ENCODE peak calls at places on chromosomes 11 and 22, in four cellular contexts. X, U, K and N are unnamed samples.

GRCh38 chr11:34744511-34744910 is 123.6 kb downstream of the EHF start:
- DNase-seq in K (no peak), X (no peak), U (no peak), N (no peak)

GRCh38 chr11:122656631-122657101 is 1.1 kb downstream of the UBASH3B start:
- DNase-seq in U (peak; percentile 24), X (peak; percentile 29), K (peak; percentile 70), N (no peak)

GRCh38 chr22:45314789-45315188 is 5.1 kb downstream of the FAM118A start:
- DNase-seq in X (no peak), U (no peak), K (no peak), N (no peak)

GRCh38 chr22:49960967-49961600 is 512 bp downstream of the PIM3 start:
- DNase-seq in U (peak; percentile 53), K (peak; percentile 56), X (peak; percentile 62), N (peak; percentile 53)

GRCh38 chr11:116840746-116841296 is 3.4 kb upstream of the APOA1 start:
- DNase-seq in K (no peak), U (no peak), X (no peak), N (no peak)

GRCh38 chr11:12251651-12252560 is 125.5 kb upstream of the PARVA start:
- DNase-seq in U (no peak), X (no peak), K (peak; percentile 47), N (no peak)

GRCh38 chr11:126137146-126137545 is 74.3 kb downstream of the RPUSD4 start:
- DNase-seq in X (no peak), U (no peak), K (no peak), N (no peak)

GRCh38 chr11:27211370-27212127 is 151.5 kb downstream of the CCDC34 start:
- DNase-seq in K (no peak), X (no peak), U (no peak), N (no peak)

GRCh38 chr11:116112031-116112935 is 608.1 kb upstream of the CADM1 start:
- DNase-seq in U (no peak), X (no peak), K (no peak), N (no peak)

GRCh38 chr11:117690484-117691205 is 106.4 kb downstream of the DSCAML1 start:
- DNase-seq in U (no peak), X (no peak), K (no peak), N (no peak)

GRCh38 chr11:18173225-18173866 is 709 bp downstream of the MRGPRX4 start:
- DNase-seq in X (no peak), K (no peak), U (no peak), N (no peak)

GRCh38 chr11:18168372-18168771 is 4.3 kb upstream of the MRGPRX4 start:
- DNase-seq in U (no peak), K (no peak), X (no peak), N (no peak)

GRCh38 chr11:18172686-18173085 is at the start of gene MRGPRX4:
- DNase-seq in K (no peak), X (no peak), U (no peak), N (no peak)

GRCh38 chr11:18171377-18172000 is 1.1 kb upstream of the MRGPRX4 start:
- DNase-seq in X (no peak), U (no peak), K (peak; percentile 73), N (no peak)
- TF ChIP-seq CTCF in X (no peak), U (no peak), K (peak; percentile 76), N (peak; percentile 16)

GRCh38 chr11:132452616-132453015 is 1079.7 kb downstream of the OPCML start:
- DNase-seq in X (no peak), U (no peak), K (no peak), N (no peak)

GRCh38 chr11:132456735-132457328 is 1075.5 kb downstream of the OPCML start:
- DNase-seq in X (no peak), K (peak; percentile 50), U (no peak), N (no peak)

GRCh38 chr11:132450631-132451030 is 1080.2 kb downstream of the NTM start:
- DNase-seq in K (no peak), U (no peak), X (no peak), N (no peak)

GRCh38 chr11:132451942-132452601 is 1080.2 kb downstream of the OPCML start:
- DNase-seq in U (no peak), X (no peak), K (peak; percentile 39), N (no peak)

GRCh38 chr11:132453411-132453810 is 1078.9 kb downstream of the OPCML start:
- DNase-seq in X (no peak), K (no peak), U (no peak), N (no peak)
- TF ChIP-seq CTCF in X (no peak), K (no peak), U (no peak), N (no peak)

DNA sequence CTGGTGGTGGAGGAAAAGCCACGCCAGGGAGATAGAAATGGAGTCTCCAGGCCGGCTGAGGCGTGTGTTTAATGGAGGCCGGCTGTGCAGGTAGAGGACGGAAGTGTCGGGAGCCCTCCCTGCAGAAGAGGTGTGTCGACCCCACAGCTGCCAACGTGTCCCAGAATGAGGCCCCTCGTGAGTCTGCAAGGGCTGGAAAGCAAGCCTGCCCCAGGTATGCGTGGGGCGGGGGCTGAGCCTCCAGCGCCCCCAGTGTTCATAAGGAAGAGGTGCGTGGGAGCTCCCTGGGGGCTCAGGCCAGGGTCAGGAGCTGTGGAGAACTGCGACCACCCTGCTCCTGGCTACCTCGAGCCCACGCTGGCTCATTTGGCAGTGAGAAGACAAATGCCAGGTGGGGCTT is 38.0 kb upstream of the JAM3 start:
- DNase-seq in K (peak; percentile 57), X (no peak), U (no peak), N (no peak)
- TF ChIP-seq CTCF in K (peak; percentile 63), X (peak; percentile 10), U (no peak), N (peak; percentile 22)

DNA sequence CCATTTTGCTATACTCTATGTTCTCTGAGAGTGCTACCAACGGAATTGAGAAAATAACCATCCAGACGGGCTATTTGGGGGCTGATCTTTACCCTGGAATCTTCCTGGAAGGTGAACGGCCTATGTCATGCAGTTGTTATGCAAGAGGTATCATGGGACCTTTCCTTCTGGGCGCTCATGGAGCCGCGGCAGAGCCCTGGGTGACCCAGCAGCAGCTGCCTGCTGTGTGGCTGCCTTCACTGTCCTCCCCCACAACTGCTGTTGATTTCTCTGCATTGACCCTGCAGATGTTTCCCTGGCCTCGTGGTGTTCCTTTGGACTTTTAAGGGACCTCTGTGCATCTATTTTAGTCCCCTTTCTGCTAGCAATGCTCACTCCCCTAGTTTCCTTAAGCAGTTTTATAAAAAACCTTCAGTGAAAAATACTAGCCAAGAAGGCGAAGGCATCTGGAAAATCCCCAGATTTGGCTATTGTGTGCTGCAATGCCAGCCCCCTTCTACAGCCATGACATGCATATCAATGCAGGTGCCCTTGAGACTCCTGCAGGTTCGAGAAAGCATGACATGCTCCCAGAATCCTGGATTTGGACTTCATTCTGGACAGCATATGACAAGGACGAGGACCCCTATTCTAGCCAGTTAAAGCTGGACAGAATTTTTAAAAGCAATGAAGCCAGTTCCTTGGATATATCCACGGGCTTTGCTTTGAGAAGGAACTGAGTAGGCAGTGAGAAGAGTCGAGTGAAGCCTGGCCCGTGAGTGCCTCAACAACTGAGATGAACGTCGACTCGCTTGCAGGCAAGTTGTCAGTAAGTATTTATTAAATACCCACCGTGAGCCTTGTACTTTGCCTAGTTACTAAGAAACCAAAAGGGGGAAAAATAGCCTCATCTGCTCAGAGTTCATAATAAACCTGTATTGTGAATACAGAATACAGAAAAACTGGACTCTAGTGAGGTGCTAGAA is at the start of gene SLC25A18:
- DNase-seq in U (no peak), K (peak; percentile 43), X (peak; percentile 64), N (no peak)
- TF ChIP-seq CTCF in U (peak; percentile 11), K (peak; percentile 29), X (peak; percentile 14), N (no peak)